ENCODE peak calls at places on chromosomes 2 and 18, in five cellular contexts. C, Y, P, X and J are unnamed samples.

GRCh38 chr2:10144771-10145518 is 22.4 kb downstream of the RRM2 start:
- DNase-seq in C (no peak), Y (no peak), P (no peak), X (no peak), J (no peak)

GRCh38 chr2:131010566-131010965 is 82.7 kb downstream of the FAM168B start:
- DNase-seq in C (no peak), Y (no peak), P (no peak), X (no peak), J (no peak)

GRCh38 chr2:24317491-24317920 is 42.8 kb downstream of the ITSN2 start:
- DNase-seq in C (no peak), Y (no peak), P (no peak), X (no peak), J (no peak)

GRCh38 chr2:145593991-145594702 is 1074.2 kb upstream of the ZEB2 start:
- DNase-seq in C (no peak), Y (peak), P (no peak), X (peak), J (peak)

GRCh38 chr18:32343634-32344033 is 127.0 kb downstream of the GAREM1 start:
- DNase-seq in C (no peak), Y (no peak), P (no peak), X (no peak), J (no peak)

GRCh38 chr2:173223880-173224279 is 130.8 kb upstream of the CDCA7 start:
- DNase-seq in C (no peak), Y (no peak), P (no peak), X (no peak), J (no peak)

GRCh38 chr2:9092383-9093282 is 89.1 kb upstream of the MBOAT2 start:
- DNase-seq in C (no peak), Y (no peak), P (no peak), X (no peak), J (no peak)

GRCh38 chr18:22447770-22448169 is 30.1 kb upstream of the CTAGE1 start:
- DNase-seq in C (no peak), Y (no peak), P (no peak), X (no peak), J (no peak)

GRCh38 chr2:38394903-38395341 is 17.8 kb upstream of the ATL2 start:
- DNase-seq in C (no peak), Y (peak), P (no peak), X (no peak), J (no peak)

GRCh38 chr2:131641414-131642206 is 113.9 kb downstream of the CCDC74A start:
- DNase-seq in C (no peak), Y (peak), P (no peak), X (no peak), J (no peak)

GRCh38 chr2:172931923-172932520 is 143.6 kb upstream of the MAP3K20 start:
- DNase-seq in C (peak), Y (peak), P (peak), X (peak), J (peak)

GRCh38 chr2:146734042-146734715 is 1110.7 kb upstream of the ACVR2A start:
- DNase-seq in C (no peak), Y (peak), P (no peak), X (peak), J (peak)

GRCh38 chr2:137093116-137093515 is 327.8 kb downstream of the THSD7B start:
- DNase-seq in C (no peak), Y (no peak), P (no peak), X (no peak), J (no peak)

GRCh38 chr18:78293516-78293915 is 686.1 kb upstream of the SALL3 start:
- DNase-seq in C (peak), Y (no peak), P (no peak), X (no peak), J (no peak)

GRCh38 chr2:1593371-1594205 is 150.7 kb downstream of the PXDN start:
- DNase-seq in C (peak), Y (peak), P (no peak), X (no peak), J (peak)

GRCh38 chr18:74065366-74065765 is 82.3 kb downstream of the FBXO15 start:
- DNase-seq in C (no peak), Y (no peak), P (no peak), X (no peak), J (no peak)

GRCh38 chr2:21356857-21357255 is 233.1 kb downstream of the TDRD15 start:
- DNase-seq in C (no peak), Y (no peak), P (no peak), X (no peak), J (no peak)

GRCh38 chr2:136242100-136242499 is 124.2 kb upstream of the CXCR4 start:
- DNase-seq in C (no peak), Y (no peak), P (no peak), X (no peak), J (no peak)